ENCODE peak calls at places on chromosomes 5 and 9, in nine cellular contexts. U is A549, O is IMR-90, K is adrenal gland, Y is suprapubic skin, H is esophagus squamous epithelium, A is K562, N is HCT116, X is uterus. L is an unnamed sample.

GRCh38 chr9:37669232-37669631 is 18.5 kb downstream of the FRMPD1 start:
- DNase-seq in U (no peak), O (no peak), K (no peak), Y (no peak), H (no peak), A (no peak), N (no peak), X (no peak), L (no peak)

GRCh38 chr5:9557696-9558095 is 11.8 kb upstream of the SEMA5A start:
- DNase-seq in U (no peak), O (peak; percentile 82), K (no peak), Y (no peak), H (no peak), A (no peak), N (no peak), X (no peak), L (no peak)

GRCh38 chr9:117696141-117696540 is 8.1 kb upstream of the TLR4 start:
- DNase-seq in U (no peak), O (no peak), K (no peak), Y (no peak), H (no peak), A (no peak), N (no peak), X (no peak), L (peak; percentile 47)

GRCh38 chr5:18465833-18466681 is 831.8 kb downstream of the TAF11L14 start:
- DNase-seq in U (peak; percentile 67), O (peak; percentile 1), K (peak; percentile 78), Y (no peak), H (no peak), A (peak; percentile 70), N (no peak), X (no peak), L (no peak)

GRCh38 chr5:149415245-149415967 is 36.3 kb upstream of the IL17B start:
- DNase-seq in U (no peak), O (no peak), K (no peak), Y (no peak), H (no peak), A (no peak), N (no peak), X (no peak), L (no peak)

GRCh38 chr5:3120013-3120412 is 368.5 kb upstream of the IRX2 start:
- DNase-seq in U (no peak), O (no peak), K (no peak), Y (no peak), H (no peak), A (no peak), N (no peak), X (no peak), L (no peak)

GRCh38 chr5:134394932-134395331 is 16.7 kb downstream of the CDKN2AIPNL start:
- DNase-seq in U (no peak), O (no peak), K (no peak), Y (no peak), H (no peak), A (no peak), N (no peak), X (no peak), L (no peak)

GRCh38 chr9:88994820-88995180 is 3.5 kb downstream of the S1PR3 start:
- DNase-seq in U (no peak), O (peak; percentile 63), K (no peak), Y (no peak), H (no peak), A (no peak), N (no peak), X (no peak), L (no peak)

GRCh38 chr5:54844905-54845566 is 140.4 kb downstream of the ESM1 start:
- DNase-seq in U (peak; percentile 35), O (peak; percentile 79), K (no peak), Y (no peak), H (no peak), A (peak; percentile 53), N (peak; percentile 31), X (no peak), L (no peak)

GRCh38 chr5:79346420-79346824 is 110.5 kb downstream of the JMY start:
- DNase-seq in U (peak; percentile 66), O (peak; percentile 70), K (no peak), Y (no peak), H (no peak), A (peak; percentile 65), N (peak; percentile 56), X (no peak), L (no peak)

GRCh38 chr9:134134949-134135342 is 936 bp upstream of the WDR5 start:
- DNase-seq in U (no peak), O (no peak), K (no peak), Y (no peak), H (no peak), A (peak; percentile 52), N (no peak), X (no peak), L (no peak)

GRCh38 chr9:121299467-121300282 is 31.7 kb downstream of the GSN start:
- DNase-seq in U (no peak), O (no peak), K (no peak), Y (peak; percentile 89), H (no peak), A (no peak), N (no peak), X (peak; percentile 76), L (peak; percentile 87)

GRCh38 chr9:82939451-82939850 is 123.5 kb downstream of the RASEF start:
- DNase-seq in U (peak; percentile 59), O (no peak), K (no peak), Y (no peak), H (no peak), A (no peak), N (no peak), X (no peak), L (no peak)

GRCh38 chr5:132376694-132377641 is 7.5 kb downstream of the SLC22A5 start:
- DNase-seq in U (no peak), O (no peak), K (no peak), Y (no peak), H (no peak), A (no peak), N (no peak), X (peak; percentile 45), L (no peak)

GRCh38 chr5:102048940-102049339 is 247.1 kb downstream of the SLCO4C1 start:
- DNase-seq in U (no peak), O (no peak), K (no peak), Y (no peak), H (no peak), A (no peak), N (peak; percentile 19), X (no peak), L (no peak)

GRCh38 chr5:129053438-129053837 is 41.1 kb upstream of the ISOC1 start:
- DNase-seq in U (no peak), O (no peak), K (no peak), Y (no peak), H (no peak), A (no peak), N (no peak), X (no peak), L (no peak)

GRCh38 chr9:129752915-129753724 is at the start of gene PTGES:
- DNase-seq in U (peak; percentile 79), O (peak; percentile 87), K (peak; percentile 45), Y (peak; percentile 89), H (no peak), A (peak; percentile 81), N (peak; percentile 40), X (peak; percentile 82), L (peak; percentile 80)

GRCh38 chr9:37126214-37126788 is 5.9 kb downstream of the ZCCHC7 start:
- DNase-seq in U (no peak), O (peak; percentile 2), K (no peak), Y (no peak), H (no peak), A (no peak), N (no peak), X (no peak), L (no peak)

GRCh38 chr5:116532762-116533525 is 41.7 kb downstream of the SEMA6A start:
- DNase-seq in U (no peak), O (no peak), K (no peak), Y (no peak), H (no peak), A (no peak), N (no peak), X (no peak), L (no peak)

GRCh38 chr9:70574222-70574837 is 159.9 kb upstream of the KLF9 start:
- DNase-seq in U (no peak), O (peak; percentile 76), K (no peak), Y (no peak), H (no peak), A (no peak), N (no peak), X (peak; percentile 39), L (no peak)
- H3K4me1 ChIP-seq in U (no peaks in the 10 kb centered on the region), O (peaks cover 20% of the 10 kb centered on the region), K (peaks cover 14% of the 10 kb centered on the region), Y (peaks cover 25% of the 10 kb centered on the region), H (no peaks in the 10 kb centered on the region), A (no peaks in the 10 kb centered on the region), N (peaks cover 11% of the 10 kb centered on the region), X (no peaks in the 10 kb centered on the region), L (peaks cover 9% of the 10 kb centered on the region)

GRCh38 chr9:1217076-1217475 is 166.9 kb downstream of the DMRT2 start:
- DNase-seq in U (no peak), O (no peak), K (no peak), Y (no peak), H (no peak), A (no peak), N (no peak), X (no peak), L (no peak)
- TF ChIP-seq POLR2A in U (no peak), O (no peak), K (no peak), Y (no peak), H (no peak), A (no peak), N (no peak), X (no peak), L (no peak)

GRCh38 chr5:172696171-172696849 is 55.2 kb downstream of the NEURL1B start:
- DNase-seq in U (no peak), O (no peak), K (no peak), Y (no peak), H (no peak), A (no peak), N (no peak), X (peak; percentile 72), L (peak; percentile 76)
- H3K4me1 ChIP-seq in U (peaks cover 8% of the 10 kb centered on the region), O (peaks cover 5% of the 10 kb centered on the region), K (peaks cover 20% of the 10 kb centered on the region), Y (peaks cover 37% of the 10 kb centered on the region), H (peaks cover 29% of the 10 kb centered on the region), A (peaks cover 12% of the 10 kb centered on the region), N (peaks cover 9% of the 10 kb centered on the region), X (no peaks in the 10 kb centered on the region), L (peaks cover 13% of the 10 kb centered on the region)

GRCh38 chr5:43553381-43553780 is 3.5 kb downstream of the PAIP1 start:
- DNase-seq in U (no peak), O (peak; percentile 50), K (no peak), Y (no peak), H (no peak), A (no peak), N (no peak), X (no peak), L (no peak)

GRCh38 chr5:43560128-43560527 is 3.3 kb upstream of the PAIP1 start:
- DNase-seq in U (no peak), O (peak; percentile 77), K (no peak), Y (no peak), H (no peak), A (no peak), N (no peak), X (no peak), L (no peak)

GRCh38 chr5:43554497-43554896 is 2.4 kb downstream of the PAIP1 start:
- DNase-seq in U (no peak), O (no peak), K (no peak), Y (no peak), H (no peak), A (no peak), N (no peak), X (no peak), L (no peak)

GRCh38 chr5:43556857-43557593 is at the start of gene PAIP1:
- DNase-seq in U (peak; percentile 90), O (peak; percentile 86), K (peak; percentile 83), Y (peak; percentile 91), H (peak; percentile 44), A (peak; percentile 92), N (peak; percentile 64), X (peak; percentile 81), L (peak; percentile 97)

GRCh38 chr5:43555895-43556606 is 826 bp downstream of the PAIP1 start:
- DNase-seq in U (peak; percentile 62), O (peak; percentile 16), K (peak; percentile 69), Y (peak; percentile 82), H (no peak), A (peak; percentile 72), N (peak; percentile 6), X (peak; percentile 47), L (peak; percentile 91)
- TF ChIP-seq POLR2A in U (peak; percentile 38), O (no peak), K (peak; percentile 12), Y (no peak), H (no peak), A (no peak), N (no peak), X (no peak), L (no peak)

L was measured in spleen.